ENCODE peak calls at places on chromosome 4, in five cellular contexts. O is GM12865, P is ovary, L is pancreas, I is kidney epithelial cell. R is an unnamed sample.

GRCh38 chr4:35559559-35560365 is 684.6 kb downstream of the ARAP2 start:
- DNase-seq in O (no peak), P (no peak), L (no peak), I (no peak), R (no peak)

GRCh38 chr4:119559044-119559647 is 69.5 kb downstream of the PDE5A start:
- DNase-seq in O (peak), P (no peak), L (no peak), I (no peak), R (no peak)

GRCh38 chr4:147368948-147369347 is 111.9 kb upstream of the EDNRA start:
- DNase-seq in O (no peak), P (no peak), L (no peak), I (no peak), R (no peak)

GRCh38 chr4:140876597-140877364 is 120.6 kb upstream of the TBC1D9 start:
- DNase-seq in O (no peak), P (no peak), L (no peak), I (no peak), R (peak)

GRCh38 chr4:33080262-33080661 is 2360.1 kb downstream of the PCDH7 start:
- DNase-seq in O (no peak), P (no peak), L (no peak), I (no peak), R (no peak)

GRCh38 chr4:55509272-55509671 is 37.4 kb downstream of the CLOCK start:
- DNase-seq in O (no peak), P (no peak), L (no peak), I (no peak), R (no peak)

GRCh38 chr4:48651869-48652447 is 128.1 kb downstream of the FRYL start:
- DNase-seq in O (no peak), P (no peak), L (no peak), I (no peak), R (no peak)

GRCh38 chr4:96776922-96777510 is 937.1 kb downstream of the PDHA2 start:
- DNase-seq in O (no peak), P (no peak), L (no peak), I (no peak), R (no peak)

GRCh38 chr4:138279286-138279685 is 37.1 kb upstream of the SLC7A11 start:
- DNase-seq in O (no peak), P (no peak), L (no peak), I (no peak), R (no peak)

GRCh38 chr4:86356831-86357230 is 3.0 kb downstream of the MAPK10 start:
- DNase-seq in O (no peak), P (no peak), L (no peak), I (no peak), R (no peak)
- H3K4me3 ChIP-seq in O (no peak), P (no peak), L (no peak), I (no peak), R (no peak)

DNA sequence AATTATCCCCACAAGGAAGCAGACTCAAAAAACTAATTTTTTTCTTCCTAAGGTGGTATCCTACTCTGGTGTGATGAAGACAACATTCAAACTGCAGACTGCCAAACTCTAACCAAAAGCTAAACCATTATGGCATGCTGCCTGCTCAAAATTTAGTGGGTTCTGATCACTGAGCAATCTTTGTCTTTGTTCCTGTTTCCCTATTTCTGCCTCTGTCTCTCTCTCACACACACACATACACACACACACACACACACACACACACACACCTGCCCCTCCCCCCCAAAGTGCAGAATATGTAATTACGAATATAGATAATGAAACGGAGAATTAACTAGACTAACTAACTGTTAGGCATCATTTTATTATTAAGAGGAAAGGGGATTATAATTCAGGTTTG is 1278.6 kb downstream of the PCDH7 start:
- DNase-seq in O (no peak), P (no peak), L (no peak), I (no peak), R (no peak)
- H3K4me3 ChIP-seq in O (no peak), P (no peak), L (no peak), I (no peak), R (no peak)

GRCh38 chr4:53855886-53856260 is 208.5 kb downstream of the CHIC2 start:
- DNase-seq in O (no peak), P (no peak), L (no peak), I (no peak), R (peak)
- H3K4me3 ChIP-seq in O (no peak), P (no peak), L (no peak), I (no peak), R (no peak)

GRCh38 chr4:76210502-76210901 is 3.1 kb downstream of the SCARB2 start:
- DNase-seq in O (no peak), P (no peak), L (no peak), I (no peak), R (no peak)

GRCh38 chr4:76212301-76212700 is 1.3 kb downstream of the SCARB2 start:
- DNase-seq in O (no peak), P (no peak), L (no peak), I (no peak), R (no peak)

GRCh38 chr4:76213415-76214268 is at the start of gene SCARB2:
- DNase-seq in O (peak), P (peak), L (peak), I (no peak), R (peak)

GRCh38 chr4:76212851-76213414 is 691 bp downstream of the SCARB2 start:
- DNase-seq in O (no peak), P (no peak), L (no peak), I (no peak), R (no peak)

DNA sequence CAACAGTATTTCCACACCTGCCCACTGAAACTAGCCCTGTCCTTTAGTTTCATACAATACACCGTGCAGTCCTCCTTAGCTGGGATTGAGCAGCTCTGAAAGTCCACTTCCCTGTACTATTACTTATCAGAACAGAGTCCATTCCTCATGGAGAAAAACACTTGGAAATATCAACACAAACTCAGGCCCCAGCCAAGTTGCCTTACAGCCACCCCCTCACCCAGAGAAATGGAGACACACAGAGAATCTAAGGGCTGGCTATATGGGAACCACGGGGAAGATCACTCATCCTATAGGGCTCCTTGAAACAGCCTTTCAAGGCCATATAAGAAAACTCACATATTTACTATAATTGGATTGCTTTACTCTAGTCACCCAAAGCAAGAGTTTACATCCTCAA is 1.9 kb downstream of the SCARB2 start:
- DNase-seq in O (no peak), P (no peak), L (no peak), I (no peak), R (no peak)
- H3K4me3 ChIP-seq in O (no peak), P (peak), L (peak), I (peak), R (peak)

GRCh38 chr4:1515156-1515555 is 108.9 kb upstream of the NKX1-1 start:
- DNase-seq in O (no peak), P (no peak), L (no peak), I (no peak), R (no peak)

GRCh38 chr4:1515763-1516162 is 109.5 kb upstream of the NKX1-1 start:
- DNase-seq in O (no peak), P (no peak), L (no peak), I (no peak), R (no peak)

GRCh38 chr4:1514612-1515011 is 108.4 kb upstream of the NKX1-1 start:
- DNase-seq in O (no peak), P (no peak), L (no peak), I (no peak), R (no peak)

GRCh38 chr4:1512738-1513660 is 106.8 kb upstream of the NKX1-1 start:
- DNase-seq in O (no peak), P (no peak), L (peak), I (no peak), R (no peak)

GRCh38 chr4:1513936-1514483 is 107.8 kb upstream of the NKX1-1 start:
- DNase-seq in O (no peak), P (no peak), L (no peak), I (no peak), R (no peak)
- H3K4me3 ChIP-seq in O (no peak), P (no peak), L (no peak), I (no peak), R (no peak)

DNA sequence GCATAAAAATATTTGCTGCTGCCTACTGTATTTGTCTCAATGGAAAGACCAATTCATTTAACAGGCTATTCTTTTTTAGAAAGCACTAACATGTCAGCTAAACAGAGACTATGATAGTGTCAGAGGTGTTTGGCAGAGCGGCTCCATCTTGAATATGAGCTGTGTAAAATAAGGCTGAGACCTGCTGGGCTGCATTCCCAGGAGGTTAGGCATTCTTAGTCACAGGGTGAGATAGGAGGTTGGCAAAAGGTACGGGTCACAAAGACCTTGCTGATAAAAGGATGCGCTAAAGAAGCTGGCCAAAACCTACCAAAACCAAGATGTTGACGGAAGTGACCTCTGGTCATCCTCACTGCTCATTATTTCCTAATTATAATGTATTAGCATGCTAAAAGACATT is 41.8 kb downstream of the NPY5R start:
- DNase-seq in O (no peak), P (no peak), L (no peak), I (no peak), R (no peak)
- H3K4me3 ChIP-seq in O (no peak), P (no peak), L (no peak), I (no peak), R (no peak)

DNA sequence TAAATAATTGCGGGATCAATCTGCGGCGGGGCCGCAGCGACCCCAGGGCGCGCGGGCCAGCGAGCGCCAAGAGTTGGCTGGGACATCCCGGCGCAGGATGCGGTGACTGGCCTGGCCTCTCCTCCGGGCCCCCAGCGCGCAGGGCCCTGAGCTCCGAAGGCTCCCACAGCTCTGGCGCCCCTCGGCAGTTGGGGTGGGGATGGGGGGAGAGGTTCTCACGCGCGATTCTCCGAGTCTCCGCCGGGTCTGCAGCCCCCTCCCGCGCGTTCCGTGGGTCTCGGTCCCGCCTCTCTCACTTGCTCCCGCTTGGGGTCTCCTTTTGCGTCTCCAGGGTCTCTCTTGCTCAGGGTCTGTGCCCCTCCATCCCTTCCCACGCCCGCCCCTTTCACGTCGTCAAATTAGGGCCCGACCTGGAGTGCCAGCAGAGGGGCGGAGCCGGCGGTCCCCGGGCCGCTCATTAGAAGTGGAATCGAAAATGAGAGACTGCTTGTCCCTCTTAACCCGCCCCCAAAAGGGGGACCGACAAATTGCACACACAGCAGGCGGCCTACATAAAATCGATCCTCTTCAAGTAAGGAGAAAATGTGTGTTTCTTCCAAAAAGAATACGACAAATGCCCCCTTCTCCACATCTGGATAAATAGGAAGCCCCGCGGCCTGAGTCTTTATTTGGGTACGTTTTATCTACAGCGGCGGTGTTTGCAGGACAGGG is 859 bp upstream of the NKX1-1 start:
- DNase-seq in O (no peak), P (no peak), L (no peak), I (no peak), R (no peak)
- H3K4me3 ChIP-seq in O (no peak), P (no peak), L (no peak), I (no peak), R (no peak)

GRCh38 chr4:118278473-118279274 is 74.1 kb downstream of the PRSS12 start:
- DNase-seq in O (peak), P (peak), L (peak), I (peak), R (peak)

GRCh38 chr4:118281611-118282442 is 71.0 kb downstream of the PRSS12 start:
- DNase-seq in O (peak), P (peak), L (peak), I (no peak), R (no peak)

GRCh38 chr4:118279328-118279727 is 73.5 kb downstream of the PRSS12 start:
- DNase-seq in O (peak), P (no peak), L (no peak), I (no peak), R (no peak)

GRCh38 chr4:118279920-118280432 is 72.8 kb downstream of the PRSS12 start:
- DNase-seq in O (peak), P (no peak), L (no peak), I (no peak), R (no peak)

GRCh38 chr4:118280501-118281218 is 72.1 kb downstream of the PRSS12 start:
- DNase-seq in O (peak), P (no peak), L (peak), I (no peak), R (peak)
- H3K4me3 ChIP-seq in O (peak), P (no peak), L (peak), I (peak), R (peak)

GRCh38 chr4:75629239-75629638 is 1.1 kb downstream of the CDKL2 start:
- DNase-seq in O (no peak), P (no peak), L (no peak), I (no peak), R (no peak)
- H3K4me3 ChIP-seq in O (no peak), P (no peak), L (no peak), I (peak), R (no peak)

R was measured in AG04450.